ENCODE peak calls at places on chromosomes 5 and 9, in six cellular contexts. Y is NCI-H774, A is IMR-90, S is NCI-H460, M is natural killer cell, O is aorta. D is an unnamed sample.

GRCh38 chr5:125492977-125493376 is 746.5 kb upstream of the ZNF608 start:
- DNase-seq in Y (no peak), A (no peak), S (no peak), M (no peak), O (no peak), D (peak)

GRCh38 chr5:67315082-67315801 is 118.6 kb upstream of the CD180 start:
- DNase-seq in Y (no peak), A (peak), S (no peak), M (no peak), O (peak), D (peak)

GRCh38 chr9:76456202-76456926 is 2.6 kb upstream of the GCNT1 start:
- DNase-seq in Y (peak), A (peak), S (no peak), M (no peak), O (no peak), D (peak)

GRCh38 chr9:14057347-14058077 is 256.4 kb downstream of the NFIB start:
- DNase-seq in Y (no peak), A (no peak), S (no peak), M (no peak), O (no peak), D (peak)

GRCh38 chr5:14440598-14441401 is 140.8 kb upstream of the OTULINL start:
- DNase-seq in Y (no peak), A (peak), S (no peak), M (no peak), O (peak), D (peak)

GRCh38 chr9:98087420-98088354 is 31.2 kb downstream of the NANS start:
- DNase-seq in Y (no peak), A (peak), S (no peak), M (peak), O (peak), D (peak)

GRCh38 chr9:27362447-27363210 is 65.7 kb upstream of the EQTN start:
- DNase-seq in Y (no peak), A (no peak), S (no peak), M (no peak), O (no peak), D (peak)

GRCh38 chr5:56734066-56734766 is 81.1 kb upstream of the MAP3K1 start:
- DNase-seq in Y (no peak), A (no peak), S (no peak), M (no peak), O (no peak), D (no peak)

GRCh38 chr9:125700791-125701190 is 6.2 kb downstream of the MAPKAP1 start:
- DNase-seq in Y (no peak), A (peak), S (no peak), M (no peak), O (no peak), D (peak)

GRCh38 chr5:135243194-135244191 is 155.5 kb downstream of the MACROH2A1 start:
- DNase-seq in Y (no peak), A (no peak), S (no peak), M (peak), O (peak), D (no peak)

D was measured in NCI-H69.